ENCODE peak calls at places on chromosomes 5 and 9, in eight cellular contexts. One of them, this sample, is unnamed. For H3K4me1, the result is how much of the 10 kb centered on the place peaks cover.

GRCh38 chr9:133058550-133059320 is 3.0 kb upstream of the CEL start:
- DNase-seq in gastrocnemius medialis: no peak
- DNase-seq in fibroblast of lung: no peak
- DNase-seq in GM23248: no peak
- DNase-seq in lower lobe of right lung: no peak
- DNase-seq in K562: peak
- DNase-seq in H1: no peak
- DNase-seq in neuronal stem cell: no peak
- DNase-seq in this sample: no peak

GRCh38 chr5:175654807-175655206 is 3.1 kb upstream of the HRH2 start:
- DNase-seq in GM23248: no peak
- DNase-seq in neuronal stem cell: no peak
- DNase-seq in gastrocnemius medialis: no peak
- DNase-seq in K562: peak
- DNase-seq in lower lobe of right lung: no peak
- DNase-seq in H1: no peak
- DNase-seq in fibroblast of lung: no peak
- DNase-seq in this sample: no peak

GRCh38 chr5:102666164-102666951 is 88.7 kb upstream of the PAM start:
- DNase-seq in H1: no peak
- DNase-seq in K562: no peak
- DNase-seq in GM23248: peak
- DNase-seq in neuronal stem cell: peak
- DNase-seq in gastrocnemius medialis: no peak
- DNase-seq in lower lobe of right lung: no peak
- DNase-seq in fibroblast of lung: no peak
- DNase-seq in this sample: no peak

GRCh38 chr5:43078956-43079355 is 38.8 kb upstream of the ANXA2R start:
- DNase-seq in lower lobe of right lung: no peak
- DNase-seq in gastrocnemius medialis: no peak
- DNase-seq in H1: no peak
- DNase-seq in K562: peak
- DNase-seq in neuronal stem cell: no peak
- DNase-seq in fibroblast of lung: peak
- DNase-seq in GM23248: peak
- DNase-seq in this sample: no peak

GRCh38 chr9:133803028-133803585 is 65.0 kb upstream of the SARDH start:
- DNase-seq in gastrocnemius medialis: no peak
- DNase-seq in K562: no peak
- DNase-seq in lower lobe of right lung: no peak
- DNase-seq in fibroblast of lung: no peak
- DNase-seq in GM23248: peak
- DNase-seq in neuronal stem cell: no peak
- DNase-seq in H1: no peak
- DNase-seq in this sample: no peak

GRCh38 chr5:147346006-147346561 is 111.3 kb downstream of the STK32A start:
- DNase-seq in gastrocnemius medialis: no peak
- DNase-seq in fibroblast of lung: no peak
- DNase-seq in lower lobe of right lung: no peak
- DNase-seq in K562: no peak
- DNase-seq in GM23248: no peak
- DNase-seq in H1: no peak
- DNase-seq in neuronal stem cell: no peak
- DNase-seq in this sample: no peak

GRCh38 chr5:73359395-73359794 is 89.2 kb downstream of the FOXD1 start:
- DNase-seq in gastrocnemius medialis: no peak
- DNase-seq in K562: no peak
- DNase-seq in neuronal stem cell: no peak
- DNase-seq in H1: no peak
- DNase-seq in lower lobe of right lung: no peak
- DNase-seq in fibroblast of lung: no peak
- DNase-seq in GM23248: no peak
- DNase-seq in this sample: no peak

GRCh38 chr5:179699640-179700298 is 1.0 kb downstream of the CANX start:
- DNase-seq in lower lobe of right lung: no peak
- DNase-seq in fibroblast of lung: peak
- DNase-seq in neuronal stem cell: no peak
- DNase-seq in K562: peak
- DNase-seq in gastrocnemius medialis: no peak
- DNase-seq in H1: no peak
- DNase-seq in GM23248: peak
- DNase-seq in this sample: no peak

GRCh38 chr9:96858018-96858573 is 3.8 kb upstream of the ZNF782 start:
- DNase-seq in K562: peak
- DNase-seq in GM23248: peak
- DNase-seq in lower lobe of right lung: no peak
- DNase-seq in neuronal stem cell: no peak
- DNase-seq in gastrocnemius medialis: no peak
- DNase-seq in H1: no peak
- DNase-seq in fibroblast of lung: no peak
- DNase-seq in this sample: no peak

GRCh38 chr5:179697993-179698934 is 503 bp upstream of the CANX start:
- DNase-seq in fibroblast of lung: peak
- DNase-seq in GM23248: peak
- DNase-seq in lower lobe of right lung: peak
- DNase-seq in K562: peak
- DNase-seq in neuronal stem cell: peak
- DNase-seq in H1: peak
- DNase-seq in gastrocnemius medialis: peak
- DNase-seq in this sample: peak

GRCh38 chr5:126492939-126493338 is 69.7 kb downstream of the GRAMD2B start:
- DNase-seq in gastrocnemius medialis: no peak
- DNase-seq in H1: no peak
- DNase-seq in lower lobe of right lung: no peak
- DNase-seq in K562: peak
- DNase-seq in fibroblast of lung: peak
- DNase-seq in GM23248: no peak
- DNase-seq in neuronal stem cell: no peak
- DNase-seq in this sample: no peak

DNA sequence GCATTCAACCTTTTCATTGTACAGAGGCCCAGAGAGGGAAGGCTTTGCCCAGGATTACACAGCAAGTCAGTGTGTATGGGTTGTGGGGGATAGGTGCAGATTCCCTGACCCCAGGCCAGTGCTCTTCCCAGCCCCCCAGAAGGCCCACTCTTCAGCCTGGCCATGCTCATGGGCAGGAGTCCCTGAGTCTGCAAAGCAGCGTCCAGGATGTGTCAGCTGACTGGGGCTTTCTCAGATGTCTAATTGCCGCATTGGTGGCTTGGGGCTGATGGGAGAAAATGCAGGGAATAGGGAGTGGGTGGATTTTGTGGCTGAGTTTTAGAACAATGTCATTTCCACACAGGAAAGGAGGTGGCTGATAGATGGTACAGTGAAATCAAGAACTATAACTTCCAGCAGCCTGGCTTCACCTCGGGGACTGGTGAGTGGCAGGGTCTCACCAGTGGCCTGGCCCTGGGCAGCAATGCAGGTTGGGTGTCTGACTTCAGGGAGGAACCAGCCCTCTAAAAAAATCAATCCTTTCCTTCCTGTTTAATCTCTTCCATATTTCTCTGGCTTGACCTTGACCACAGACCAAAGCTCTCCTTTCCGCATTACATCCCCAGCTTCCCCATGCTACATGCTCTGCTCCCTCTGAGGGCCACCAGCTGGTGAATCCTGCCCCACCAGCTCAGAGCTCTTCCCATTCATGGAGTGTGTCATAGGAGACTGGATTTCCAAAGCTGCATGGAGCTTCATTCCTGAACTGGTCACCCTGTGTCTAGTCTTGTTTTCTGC is 14.2 kb downstream of the GLIPR2 start:
- DNase-seq in lower lobe of right lung: no peak
- DNase-seq in H1: no peak
- DNase-seq in gastrocnemius medialis: no peak
- DNase-seq in GM23248: peak
- DNase-seq in K562: no peak
- DNase-seq in neuronal stem cell: no peak
- DNase-seq in fibroblast of lung: no peak
- DNase-seq in this sample: no peak
- H3K4me3 ChIP-seq in lower lobe of right lung: no peak
- H3K4me3 ChIP-seq in H1: no peak
- H3K4me3 ChIP-seq in gastrocnemius medialis: no peak
- H3K4me3 ChIP-seq in GM23248: no peak
- H3K4me3 ChIP-seq in K562: no peak
- H3K4me3 ChIP-seq in neuronal stem cell: no peak
- H3K4me3 ChIP-seq in fibroblast of lung: no peak
- H3K4me3 ChIP-seq in this sample: no peak

DNA sequence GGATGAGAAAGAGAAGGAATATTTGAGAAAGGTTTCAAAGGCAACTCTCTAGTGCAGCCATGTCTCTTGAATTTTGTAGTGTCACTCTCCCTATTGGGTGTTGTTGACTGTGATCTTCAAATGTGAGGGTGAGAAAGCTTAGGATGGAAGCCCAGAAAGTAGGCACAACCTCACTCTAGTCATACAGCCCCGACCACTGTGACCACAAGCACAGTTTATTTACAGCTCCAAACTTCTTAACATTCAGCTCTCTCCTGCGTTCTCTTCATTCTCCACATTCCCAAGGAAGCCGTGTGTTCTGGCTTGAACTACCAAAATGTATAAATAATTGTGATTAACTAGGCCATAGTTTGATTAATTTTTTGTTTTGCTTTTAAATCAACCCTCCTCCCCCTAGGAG is 542.9 kb downstream of the LRRC70 start:
- DNase-seq in fibroblast of lung: no peak
- DNase-seq in GM23248: no peak
- DNase-seq in gastrocnemius medialis: no peak
- DNase-seq in lower lobe of right lung: no peak
- DNase-seq in neuronal stem cell: no peak
- DNase-seq in H1: no peak
- DNase-seq in K562: no peak
- DNase-seq in this sample: no peak
- H3K4me1 ChIP-seq in fibroblast of lung: under half
- H3K4me1 ChIP-seq in GM23248: under half
- H3K4me1 ChIP-seq in gastrocnemius medialis: under half
- H3K4me1 ChIP-seq in lower lobe of right lung: under half
- H3K4me1 ChIP-seq in neuronal stem cell: under half
- H3K4me1 ChIP-seq in H1: under half
- H3K4me1 ChIP-seq in K562: under half
- H3K4me1 ChIP-seq in this sample: under half

GRCh38 chr9:1320041-1320440 is 269.9 kb downstream of the DMRT2 start:
- DNase-seq in lower lobe of right lung: no peak
- DNase-seq in fibroblast of lung: no peak
- DNase-seq in gastrocnemius medialis: no peak
- DNase-seq in H1: no peak
- DNase-seq in K562: no peak
- DNase-seq in neuronal stem cell: no peak
- DNase-seq in GM23248: no peak
- DNase-seq in this sample: no peak
- H3K27ac ChIP-seq in lower lobe of right lung: no peak
- H3K27ac ChIP-seq in fibroblast of lung: no peak
- H3K27ac ChIP-seq in gastrocnemius medialis: no peak
- H3K27ac ChIP-seq in H1: no peak
- H3K27ac ChIP-seq in K562: no peak
- H3K27ac ChIP-seq in neuronal stem cell: no peak
- H3K27ac ChIP-seq in GM23248: no peak
- H3K27ac ChIP-seq in this sample: no peak

GRCh38 chr5:67310740-67311139 is 114.1 kb upstream of the CD180 start:
- DNase-seq in H1: no peak
- DNase-seq in gastrocnemius medialis: no peak
- DNase-seq in neuronal stem cell: no peak
- DNase-seq in K562: no peak
- DNase-seq in lower lobe of right lung: no peak
- DNase-seq in fibroblast of lung: no peak
- DNase-seq in GM23248: no peak
- DNase-seq in this sample: no peak

GRCh38 chr5:67311208-67311607 is 114.6 kb upstream of the CD180 start:
- DNase-seq in fibroblast of lung: no peak
- DNase-seq in H1: no peak
- DNase-seq in GM23248: no peak
- DNase-seq in K562: no peak
- DNase-seq in neuronal stem cell: no peak
- DNase-seq in gastrocnemius medialis: no peak
- DNase-seq in lower lobe of right lung: no peak
- DNase-seq in this sample: no peak

GRCh38 chr5:67315802-67316103 is 119.2 kb upstream of the CD180 start:
- DNase-seq in lower lobe of right lung: no peak
- DNase-seq in H1: no peak
- DNase-seq in gastrocnemius medialis: no peak
- DNase-seq in K562: no peak
- DNase-seq in GM23248: no peak
- DNase-seq in fibroblast of lung: no peak
- DNase-seq in neuronal stem cell: no peak
- DNase-seq in this sample: no peak

GRCh38 chr5:67318746-67319145 is 122.1 kb upstream of the CD180 start:
- DNase-seq in lower lobe of right lung: no peak
- DNase-seq in K562: no peak
- DNase-seq in neuronal stem cell: no peak
- DNase-seq in gastrocnemius medialis: no peak
- DNase-seq in H1: no peak
- DNase-seq in GM23248: no peak
- DNase-seq in fibroblast of lung: no peak
- DNase-seq in this sample: no peak

DNA sequence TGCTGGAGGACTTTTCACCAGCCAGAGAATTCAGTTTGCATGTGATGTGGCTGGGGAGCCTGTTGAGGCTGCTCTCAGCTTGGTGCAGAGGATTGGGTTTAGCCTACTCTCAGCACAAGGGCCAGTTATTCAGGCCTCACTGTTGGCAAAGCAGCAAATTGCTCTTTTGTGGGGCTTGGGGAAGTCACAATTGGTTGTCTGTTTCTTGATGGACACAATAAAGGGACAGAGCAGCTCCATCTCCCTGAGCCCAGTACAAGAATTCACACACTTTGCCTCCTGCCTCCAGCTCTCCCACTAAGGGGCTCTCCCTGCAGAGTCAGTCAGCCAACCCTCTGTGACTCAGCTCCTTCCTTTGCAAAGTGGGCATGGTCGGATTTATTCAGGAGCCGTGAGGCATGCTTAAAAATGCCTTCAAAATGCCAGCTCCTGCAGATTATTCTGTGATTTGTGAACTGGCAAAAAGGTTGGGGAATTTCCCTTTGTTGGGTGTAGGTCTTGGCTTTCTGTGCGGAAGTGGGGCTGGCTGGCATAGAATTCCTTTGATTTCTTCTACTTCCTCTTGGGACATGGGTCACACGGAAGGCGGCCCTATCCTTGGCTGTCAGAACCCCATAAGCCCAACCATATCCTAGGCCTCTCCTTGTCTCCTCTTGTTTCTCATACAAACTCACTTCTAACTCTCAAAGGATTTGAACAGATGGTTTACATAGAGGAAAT is 118.6 kb upstream of the CD180 start:
- DNase-seq in gastrocnemius medialis: no peak
- DNase-seq in lower lobe of right lung: no peak
- DNase-seq in K562: no peak
- DNase-seq in H1: no peak
- DNase-seq in neuronal stem cell: peak
- DNase-seq in fibroblast of lung: no peak
- DNase-seq in GM23248: peak
- DNase-seq in this sample: peak
- H3K4me3 ChIP-seq in gastrocnemius medialis: no peak
- H3K4me3 ChIP-seq in lower lobe of right lung: no peak
- H3K4me3 ChIP-seq in K562: no peak
- H3K4me3 ChIP-seq in H1: no peak
- H3K4me3 ChIP-seq in neuronal stem cell: no peak
- H3K4me3 ChIP-seq in fibroblast of lung: no peak
- H3K4me3 ChIP-seq in GM23248: peak
- H3K4me3 ChIP-seq in this sample: peak

This sample was measured in thoracic aorta.